ENCODE peak calls at places on chromosome 3, in eight cellular contexts. D is GM23248; B is stimulated activated CD4-positive, alpha-beta T cell treated with anti-CD3 and anti-CD28 coated beads, Interleukin-1b, Interleukin-23, amount 100 ng/mL, for 1 hour; V is ELR; E is hippocampal formation; Z is sciatic nerve; R is ovary; W is EH. H is an unnamed sample.

GRCh38 chr3:193827039-193827669 is 234.1 kb downstream of the OPA1 start:
- DNase-seq in V (no peak), Z (no peak), B (no peak), R (no peak), W (no peak), D (no peak), E (no peak), H (peak)

GRCh38 chr3:171028025-171028778 is 1.7 kb upstream of the SLC2A2 start:
- DNase-seq in W (peak), D (peak), V (peak), R (peak), E (peak), Z (peak), B (no peak), H (no peak)

GRCh38 chr3:98954806-98955205 is 53.3 kb upstream of the DCBLD2 start:
- DNase-seq in B (no peak), V (peak), W (peak), D (peak), E (no peak), R (no peak), Z (no peak), H (no peak)

GRCh38 chr3:151726016-151726415 is 7.7 kb upstream of the AADACL2 start:
- DNase-seq in V (peak), E (no peak), D (no peak), R (no peak), B (no peak), W (peak), Z (no peak), H (no peak)

GRCh38 chr3:179234244-179234643 is 16.7 kb downstream of the KCNMB3 start:
- DNase-seq in D (no peak), Z (no peak), V (no peak), R (no peak), W (no peak), B (no peak), E (no peak), H (no peak)

GRCh38 chr3:117322866-117323265 is 613.3 kb downstream of the TUSC7 start:
- DNase-seq in Z (no peak), D (peak), E (no peak), B (no peak), R (no peak), W (peak), V (peak), H (no peak)

GRCh38 chr3:15491143-15491542 is 30.4 kb downstream of the COLQ start:
- DNase-seq in W (no peak), E (no peak), D (no peak), V (no peak), R (no peak), B (no peak), Z (no peak), H (no peak)

GRCh38 chr3:53804697-53805462 is 41.3 kb downstream of the CHDH start:
- DNase-seq in V (peak), E (no peak), W (peak), B (no peak), R (no peak), Z (peak), D (peak), H (no peak)

GRCh38 chr3:127767126-127767525 is 55.2 kb downstream of the MGLL start:
- DNase-seq in B (no peak), D (no peak), W (no peak), E (no peak), Z (no peak), V (no peak), R (no peak), H (no peak)

GRCh38 chr3:182349951-182350350 is 443.4 kb upstream of the ATP11B start:
- DNase-seq in E (no peak), D (no peak), R (no peak), B (no peak), Z (no peak), V (no peak), W (no peak), H (no peak)

GRCh38 chr3:63364909-63365308 is 86.8 kb downstream of the SYNPR start:
- DNase-seq in Z (no peak), R (no peak), B (no peak), D (peak), V (peak), W (no peak), E (no peak), H (no peak)

GRCh38 chr3:116340680-116341216 is 104.5 kb downstream of the LSAMP start:
- DNase-seq in V (no peak), E (no peak), W (no peak), R (no peak), Z (no peak), D (peak), B (no peak), H (no peak)

GRCh38 chr3:356947-357346 is 160.4 kb downstream of the CHL1 start:
- DNase-seq in R (no peak), Z (no peak), D (no peak), E (no peak), V (no peak), B (no peak), W (no peak), H (no peak)

GRCh38 chr3:4741404-4742307 is 237.6 kb upstream of the BHLHE40 start:
- DNase-seq in B (no peak), Z (peak), D (peak), W (peak), R (peak), E (no peak), V (peak), H (peak)

GRCh38 chr3:67524046-67524445 is 130.4 kb downstream of the SUCLG2 start:
- DNase-seq in R (no peak), D (peak), W (peak), V (peak), Z (no peak), B (no peak), E (no peak), H (no peak)

GRCh38 chr3:62990704-62991413 is 115.6 kb upstream of the CADPS start:
- DNase-seq in Z (no peak), V (no peak), B (no peak), D (no peak), E (no peak), R (no peak), W (no peak), H (no peak)

GRCh38 chr3:179348325-179349013 is 960 bp downstream of the MFN1 start:
- DNase-seq in B (no peak), Z (no peak), V (peak), R (no peak), D (peak), W (peak), E (no peak), H (no peak)

GRCh38 chr3:118412503-118412902 is 622.1 kb downstream of the IGSF11 start:
- DNase-seq in W (no peak), B (no peak), D (no peak), V (no peak), Z (no peak), R (no peak), E (no peak), H (no peak)

GRCh38 chr3:167350245-167350862 is 29.7 kb downstream of the ZBBX start:
- DNase-seq in W (no peak), V (peak), R (no peak), D (peak), Z (no peak), B (no peak), E (peak), H (no peak)

GRCh38 chr3:72724070-72724469 is 124.2 kb downstream of the SHQ1 start:
- DNase-seq in D (no peak), E (no peak), B (no peak), V (no peak), Z (no peak), R (no peak), W (no peak), H (no peak)

GRCh38 chr3:24684506-24685023 is 189.9 kb upstream of the THRB start:
- DNase-seq in W (no peak), E (no peak), R (no peak), D (no peak), V (no peak), B (no peak), Z (no peak), H (no peak)

GRCh38 chr3:66508461-66508860 is 7.6 kb upstream of the LRIG1 start:
- DNase-seq in D (no peak), W (no peak), B (no peak), E (no peak), Z (no peak), R (no peak), V (no peak), H (no peak)

GRCh38 chr3:58528629-58529028 is 8.4 kb downstream of the ACOX2 start:
- DNase-seq in B (no peak), Z (no peak), V (peak), W (peak), E (no peak), R (no peak), D (peak), H (no peak)

GRCh38 chr3:143287403-143287802 is 167.8 kb downstream of the CHST2 start:
- DNase-seq in Z (no peak), R (no peak), E (no peak), W (no peak), D (peak), V (no peak), B (no peak), H (no peak)

GRCh38 chr3:71210257-71211002 is 373.1 kb downstream of the FOXP1 start:
- DNase-seq in W (peak), V (peak), E (no peak), B (no peak), D (peak), R (no peak), Z (no peak), H (peak)

GRCh38 chr3:74302274-74302673 is 312.2 kb downstream of the CNTN3 start:
- DNase-seq in Z (no peak), R (no peak), D (no peak), B (no peak), W (no peak), E (no peak), V (no peak), H (no peak)

GRCh38 chr3:14092464-14092863 is 32.2 kb downstream of the CHCHD4 start:
- DNase-seq in Z (no peak), R (no peak), W (no peak), V (no peak), D (no peak), B (no peak), E (no peak), H (no peak)

H was measured in coronary artery.